ENCODE peak calls at places on chromosomes 2 and 18, in six cellular contexts. One of them, this sample, is unnamed.
A peak's percentile ranks its signal among the peaks of the same experiment; 100 is the strongest.

GRCh38 chr2:15298769-15299168 is 262.4 kb downstream of the NBAS start:
- DNase-seq in uterus: peak; percentile 70
- DNase-seq in K562: no peak
- DNase-seq in endodermal cell: no peak
- DNase-seq in AG04450: peak; percentile 54
- DNase-seq in CD8-positive, alpha-beta T cell: no peak
- DNase-seq in this sample: peak; percentile 5

GRCh38 chr2:201964631-201965206 is 68.9 kb upstream of the FZD7 start:
- DNase-seq in uterus: no peak
- DNase-seq in K562: no peak
- DNase-seq in endodermal cell: no peak
- DNase-seq in AG04450: no peak
- DNase-seq in CD8-positive, alpha-beta T cell: peak; percentile 58
- DNase-seq in this sample: no peak

GRCh38 chr2:54724560-54725342 is 1.3 kb downstream of the EML6 start:
- DNase-seq in uterus: no peak
- DNase-seq in K562: no peak
- DNase-seq in endodermal cell: peak; percentile 78
- DNase-seq in AG04450: no peak
- DNase-seq in CD8-positive, alpha-beta T cell: peak; percentile 57
- DNase-seq in this sample: peak; percentile 27

GRCh38 chr18:9701604-9702324 is 6.3 kb upstream of the RAB31 start:
- DNase-seq in uterus: no peak
- DNase-seq in K562: peak; percentile 43
- DNase-seq in endodermal cell: no peak
- DNase-seq in AG04450: no peak
- DNase-seq in CD8-positive, alpha-beta T cell: no peak
- DNase-seq in this sample: no peak

GRCh38 chr2:16677875-16678274 is 12.2 kb upstream of the CYRIA start:
- DNase-seq in uterus: no peak
- DNase-seq in K562: no peak
- DNase-seq in endodermal cell: no peak
- DNase-seq in AG04450: no peak
- DNase-seq in CD8-positive, alpha-beta T cell: no peak
- DNase-seq in this sample: no peak

GRCh38 chr2:240255811-240256703 is 115.6 kb upstream of the OTOS start:
- DNase-seq in uterus: no peak
- DNase-seq in K562: no peak
- DNase-seq in endodermal cell: peak; percentile 63
- DNase-seq in AG04450: no peak
- DNase-seq in CD8-positive, alpha-beta T cell: no peak
- DNase-seq in this sample: no peak

GRCh38 chr18:59022167-59022945 is 117.3 kb upstream of the SEC11C start:
- DNase-seq in uterus: no peak
- DNase-seq in K562: no peak
- DNase-seq in endodermal cell: peak; percentile 15
- DNase-seq in AG04450: no peak
- DNase-seq in CD8-positive, alpha-beta T cell: no peak
- DNase-seq in this sample: no peak

GRCh38 chr2:203819434-203820133 is 48.0 kb upstream of the CTLA4 start:
- DNase-seq in uterus: no peak
- DNase-seq in K562: no peak
- DNase-seq in endodermal cell: no peak
- DNase-seq in AG04450: no peak
- DNase-seq in CD8-positive, alpha-beta T cell: no peak
- DNase-seq in this sample: no peak

GRCh38 chr2:172253190-172254052 is 150.7 kb upstream of the DLX2 start:
- DNase-seq in uterus: peak; percentile 80
- DNase-seq in K562: peak; percentile 68
- DNase-seq in endodermal cell: no peak
- DNase-seq in AG04450: peak; percentile 99
- DNase-seq in CD8-positive, alpha-beta T cell: peak; percentile 81
- DNase-seq in this sample: no peak

GRCh38 chr2:46260305-46260704 is 36.9 kb upstream of the EPAS1 start:
- DNase-seq in uterus: no peak
- DNase-seq in K562: no peak
- DNase-seq in endodermal cell: no peak
- DNase-seq in AG04450: no peak
- DNase-seq in CD8-positive, alpha-beta T cell: no peak
- DNase-seq in this sample: no peak

GRCh38 chr2:32715391-32715841 is 87.6 kb downstream of the TTC27 start:
- DNase-seq in uterus: no peak
- DNase-seq in K562: no peak
- DNase-seq in endodermal cell: no peak
- DNase-seq in AG04450: no peak
- DNase-seq in CD8-positive, alpha-beta T cell: no peak
- DNase-seq in this sample: peak; percentile 9

GRCh38 chr2:129984426-129984825 is 5.0 kb downstream of the RAB6C start:
- DNase-seq in uterus: no peak
- DNase-seq in K562: no peak
- DNase-seq in endodermal cell: no peak
- DNase-seq in AG04450: no peak
- DNase-seq in CD8-positive, alpha-beta T cell: no peak
- DNase-seq in this sample: no peak

GRCh38 chr2:172172513-172173217 is 70.0 kb upstream of the DLX2 start:
- DNase-seq in uterus: peak; percentile 61
- DNase-seq in K562: peak; percentile 67
- DNase-seq in endodermal cell: peak; percentile 94
- DNase-seq in AG04450: no peak
- DNase-seq in CD8-positive, alpha-beta T cell: peak; percentile 84
- DNase-seq in this sample: peak; percentile 70

GRCh38 chr2:23037596-23037995 is 347.4 kb upstream of the KLHL29 start:
- DNase-seq in uterus: no peak
- DNase-seq in K562: no peak
- DNase-seq in endodermal cell: no peak
- DNase-seq in AG04450: no peak
- DNase-seq in CD8-positive, alpha-beta T cell: no peak
- DNase-seq in this sample: no peak

GRCh38 chr2:96872591-96873349 is 2.9 kb upstream of the SEMA4C start:
- DNase-seq in uterus: no peak
- DNase-seq in K562: peak; percentile 75
- DNase-seq in endodermal cell: peak; percentile 78
- DNase-seq in AG04450: no peak
- DNase-seq in CD8-positive, alpha-beta T cell: no peak
- DNase-seq in this sample: no peak

GRCh38 chr2:153972412-153972811 is 100.7 kb downstream of the GALNT13 start:
- DNase-seq in uterus: no peak
- DNase-seq in K562: no peak
- DNase-seq in endodermal cell: no peak
- DNase-seq in AG04450: no peak
- DNase-seq in CD8-positive, alpha-beta T cell: no peak
- DNase-seq in this sample: no peak

GRCh38 chr2:85957256-85957655 is 68.5 kb upstream of the ST3GAL5 start:
- DNase-seq in uterus: no peak
- DNase-seq in K562: no peak
- DNase-seq in endodermal cell: no peak
- DNase-seq in AG04450: no peak
- DNase-seq in CD8-positive, alpha-beta T cell: no peak
- DNase-seq in this sample: no peak

GRCh38 chr2:66494708-66495107 is 59.8 kb downstream of the MEIS1 start:
- DNase-seq in uterus: peak; percentile 75
- DNase-seq in K562: peak; percentile 30
- DNase-seq in endodermal cell: no peak
- DNase-seq in AG04450: peak; percentile 60
- DNase-seq in CD8-positive, alpha-beta T cell: no peak
- DNase-seq in this sample: no peak

GRCh38 chr2:234399451-234400246 is 97.2 kb downstream of the ARL4C start:
- DNase-seq in uterus: no peak
- DNase-seq in K562: no peak
- DNase-seq in endodermal cell: no peak
- DNase-seq in AG04450: no peak
- DNase-seq in CD8-positive, alpha-beta T cell: no peak
- DNase-seq in this sample: no peak

GRCh38 chr2:233236820-233237589 is 14.5 kb upstream of the ATG16L1 start:
- DNase-seq in uterus: no peak
- DNase-seq in K562: no peak
- DNase-seq in endodermal cell: no peak
- DNase-seq in AG04450: no peak
- DNase-seq in CD8-positive, alpha-beta T cell: no peak
- DNase-seq in this sample: no peak

GRCh38 chr2:207265849-207266248 is 100.1 kb upstream of the KLF7 start:
- DNase-seq in uterus: no peak
- DNase-seq in K562: no peak
- DNase-seq in endodermal cell: peak; percentile 12
- DNase-seq in AG04450: no peak
- DNase-seq in CD8-positive, alpha-beta T cell: no peak
- DNase-seq in this sample: no peak

GRCh38 chr18:43274526-43274925 is 2.8 kb downstream of the SYT4 start:
- DNase-seq in uterus: no peak
- DNase-seq in K562: no peak
- DNase-seq in endodermal cell: no peak
- DNase-seq in AG04450: no peak
- DNase-seq in CD8-positive, alpha-beta T cell: no peak
- DNase-seq in this sample: no peak
- H3K4me3 ChIP-seq in uterus: no peak overlapping the region
- H3K4me3 ChIP-seq in K562: no peak overlapping the region
- H3K4me3 ChIP-seq in endodermal cell: no peak overlapping the region
- H3K4me3 ChIP-seq in AG04450: no peak overlapping the region
- H3K4me3 ChIP-seq in CD8-positive, alpha-beta T cell: no peak overlapping the region
- H3K4me3 ChIP-seq in this sample: no peak overlapping the region

GRCh38 chr2:28334527-28334891 is 58.1 kb upstream of the FOSL2 start:
- DNase-seq in uterus: no peak
- DNase-seq in K562: no peak
- DNase-seq in endodermal cell: no peak
- DNase-seq in AG04450: no peak
- DNase-seq in CD8-positive, alpha-beta T cell: no peak
- DNase-seq in this sample: no peak

GRCh38 chr2:28335666-28336065 is 57.0 kb upstream of the FOSL2 start:
- DNase-seq in uterus: no peak
- DNase-seq in K562: no peak
- DNase-seq in endodermal cell: no peak
- DNase-seq in AG04450: no peak
- DNase-seq in CD8-positive, alpha-beta T cell: no peak
- DNase-seq in this sample: no peak

GRCh38 chr2:28338046-28338753 is 54.5 kb upstream of the FOSL2 start:
- DNase-seq in uterus: peak; percentile 81
- DNase-seq in K562: no peak
- DNase-seq in endodermal cell: no peak
- DNase-seq in AG04450: peak; percentile 63
- DNase-seq in CD8-positive, alpha-beta T cell: no peak
- DNase-seq in this sample: no peak

GRCh38 chr2:28336993-28337627 is 55.5 kb upstream of the FOSL2 start:
- DNase-seq in uterus: no peak
- DNase-seq in K562: no peak
- DNase-seq in endodermal cell: no peak
- DNase-seq in AG04450: no peak
- DNase-seq in CD8-positive, alpha-beta T cell: no peak
- DNase-seq in this sample: no peak

DNA sequence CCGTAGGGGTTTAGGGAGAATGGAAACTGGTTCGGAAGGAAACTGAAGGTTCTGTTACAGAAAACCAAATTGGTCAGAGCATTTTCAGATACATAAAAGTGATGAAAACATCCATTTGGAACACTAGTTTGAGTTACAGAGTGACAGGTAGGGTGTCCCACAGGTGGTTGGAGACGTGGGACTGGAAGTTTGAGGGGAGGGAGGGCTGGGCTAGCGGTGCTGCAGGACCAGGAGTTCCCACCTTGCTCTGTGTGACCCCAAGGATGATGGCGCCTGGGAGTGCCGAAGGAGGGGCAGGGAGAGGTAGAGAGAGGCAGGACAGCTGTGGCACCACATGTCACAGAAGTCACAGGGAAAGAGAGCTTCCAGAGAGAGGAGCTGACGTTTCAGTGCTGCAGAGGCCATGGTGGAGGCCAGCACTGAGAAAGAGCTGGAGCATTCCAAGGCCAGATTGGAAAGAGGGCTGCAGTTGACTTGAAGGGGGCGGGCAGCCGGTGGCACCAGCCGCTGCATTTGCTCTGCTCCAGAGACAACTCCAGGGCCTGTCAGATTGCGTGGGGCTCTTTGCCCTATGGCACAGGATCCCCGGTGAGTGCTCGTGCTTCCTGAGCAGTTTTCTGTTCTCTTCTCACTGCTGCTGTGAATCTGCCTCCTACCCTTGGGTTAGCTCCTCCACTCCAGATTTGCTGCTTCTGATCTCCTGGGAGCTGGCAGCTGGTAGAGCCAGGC is 56.2 kb upstream of the FOSL2 start:
- DNase-seq in uterus: no peak
- DNase-seq in K562: no peak
- DNase-seq in endodermal cell: peak; percentile 31
- DNase-seq in AG04450: no peak
- DNase-seq in CD8-positive, alpha-beta T cell: no peak
- DNase-seq in this sample: no peak
- H3K27ac ChIP-seq in uterus: peak overlapping the region; percentile 75
- H3K27ac ChIP-seq in K562: no peak overlapping the region
- H3K27ac ChIP-seq in endodermal cell: no peak overlapping the region
- H3K27ac ChIP-seq in AG04450: no peak overlapping the region
- H3K27ac ChIP-seq in CD8-positive, alpha-beta T cell: no peak overlapping the region
- H3K27ac ChIP-seq in this sample: no peak overlapping the region

GRCh38 chr2:6846967-6847695 is 18.6 kb downstream of the CMPK2 start:
- DNase-seq in uterus: no peak
- DNase-seq in K562: peak; percentile 93
- DNase-seq in endodermal cell: no peak
- DNase-seq in AG04450: no peak
- DNase-seq in CD8-positive, alpha-beta T cell: no peak
- DNase-seq in this sample: no peak

GRCh38 chr2:6845903-6846302 is 19.8 kb downstream of the CMPK2 start:
- DNase-seq in uterus: no peak
- DNase-seq in K562: peak; percentile 43
- DNase-seq in endodermal cell: no peak
- DNase-seq in AG04450: no peak
- DNase-seq in CD8-positive, alpha-beta T cell: no peak
- DNase-seq in this sample: no peak

GRCh38 chr2:6845312-6845711 is 20.4 kb downstream of the CMPK2 start:
- DNase-seq in uterus: no peak
- DNase-seq in K562: peak; percentile 70
- DNase-seq in endodermal cell: no peak
- DNase-seq in AG04450: no peak
- DNase-seq in CD8-positive, alpha-beta T cell: no peak
- DNase-seq in this sample: no peak

GRCh38 chr2:6841537-6842287 is 24.0 kb downstream of the CMPK2 start:
- DNase-seq in uterus: no peak
- DNase-seq in K562: no peak
- DNase-seq in endodermal cell: no peak
- DNase-seq in AG04450: no peak
- DNase-seq in CD8-positive, alpha-beta T cell: no peak
- DNase-seq in this sample: no peak

DNA sequence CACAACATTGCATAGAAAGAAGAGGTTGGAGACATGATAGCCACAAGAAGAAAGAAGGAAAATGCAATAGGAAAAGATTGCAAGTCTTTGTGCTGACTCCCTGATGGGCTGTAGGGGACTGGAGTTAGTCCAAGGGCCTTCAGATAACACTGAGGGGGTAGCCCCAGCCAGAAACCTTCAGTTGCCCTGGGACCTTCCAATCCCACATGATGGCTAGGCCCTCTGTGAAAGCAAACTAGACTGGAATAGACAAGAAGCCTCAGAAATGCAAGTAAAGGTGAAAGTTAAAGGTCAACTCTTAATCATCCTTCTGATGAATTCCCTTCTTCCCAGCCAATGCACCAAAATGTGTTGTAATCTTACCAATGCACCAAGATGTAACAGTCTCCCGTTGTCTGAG is 19.2 kb downstream of the CMPK2 start:
- DNase-seq in uterus: no peak
- DNase-seq in K562: no peak
- DNase-seq in endodermal cell: no peak
- DNase-seq in AG04450: no peak
- DNase-seq in CD8-positive, alpha-beta T cell: no peak
- DNase-seq in this sample: no peak
- H3K9me3 ChIP-seq in uterus: no peaks in the 10 kb centered on the region
- H3K9me3 ChIP-seq in K562: peaks cover 39% of the 10 kb centered on the region
- H3K9me3 ChIP-seq in endodermal cell: peaks cover 41% of the 10 kb centered on the region
- H3K9me3 ChIP-seq in AG04450: peaks cover 25% of the 10 kb centered on the region
- H3K9me3 ChIP-seq in CD8-positive, alpha-beta T cell: peaks cover 42% of the 10 kb centered on the region
- H3K9me3 ChIP-seq in this sample: peaks cover 42% of the 10 kb centered on the region

GRCh38 chr2:238133499-238134392 is 4.7 kb upstream of the KLHL30 start:
- DNase-seq in uterus: no peak
- DNase-seq in K562: no peak
- DNase-seq in endodermal cell: no peak
- DNase-seq in AG04450: no peak
- DNase-seq in CD8-positive, alpha-beta T cell: no peak
- DNase-seq in this sample: no peak
- H3K4me3 ChIP-seq in uterus: no peak overlapping the region
- H3K4me3 ChIP-seq in K562: no peak overlapping the region
- H3K4me3 ChIP-seq in endodermal cell: no peak overlapping the region
- H3K4me3 ChIP-seq in AG04450: no peak overlapping the region
- H3K4me3 ChIP-seq in CD8-positive, alpha-beta T cell: no peak overlapping the region
- H3K4me3 ChIP-seq in this sample: no peak overlapping the region

This sample was measured in CD4-positive, CD25-positive, alpha-beta regulatory T cell.